ENCODE peak calls at places on chromosomes 12 and 14, in seven cellular contexts. C, U, I, J, E, X and F are unnamed samples.

GRCh38 chr14:24366664-24367505 is 1.1 kb upstream of the NFATC4 start:
- DNase-seq in I (peak), C (peak), E (peak), J (peak), U (peak), X (peak), F (peak)

GRCh38 chr14:99681832-99682148 is 2.3 kb upstream of the CYP46A1 start:
- DNase-seq in I (no peak), U (no peak), E (peak), X (no peak), C (no peak), J (no peak), F (no peak)

GRCh38 chr14:92613008-92613658 is 99.6 kb downstream of the RIN3 start:
- DNase-seq in C (peak), X (no peak), J (no peak), I (no peak), E (no peak), U (no peak), F (peak)

GRCh38 chr14:75675265-75675960 is 14.4 kb downstream of the TTLL5 start:
- DNase-seq in C (no peak), X (no peak), I (no peak), E (no peak), J (no peak), U (no peak), F (no peak)

GRCh38 chr12:113582521-113583218 is 111.0 kb upstream of the LHX5 start:
- DNase-seq in X (no peak), J (no peak), C (no peak), E (no peak), I (no peak), U (no peak), F (peak)

GRCh38 chr14:64899958-64900357 is 14.3 kb upstream of the CHURC1 start:
- DNase-seq in I (peak), U (no peak), E (no peak), C (no peak), J (no peak), X (no peak), F (no peak)

GRCh38 chr14:27114180-27114579 is 516.3 kb upstream of the NOVA1 start:
- DNase-seq in I (no peak), X (no peak), U (no peak), J (no peak), C (no peak), E (no peak), F (no peak)

GRCh38 chr14:88553886-88554457 is 835 bp downstream of the PTPN21 start:
- DNase-seq in I (no peak), X (peak), U (no peak), E (no peak), C (no peak), J (no peak), F (no peak)

GRCh38 chr12:2386566-2386965 is 333.8 kb downstream of the CACNA1C start:
- DNase-seq in X (no peak), J (no peak), I (no peak), U (no peak), E (no peak), C (no peak), F (no peak)

GRCh38 chr12:64796205-64796845 is 28.1 kb upstream of the TBC1D30 start:
- DNase-seq in U (peak), J (no peak), C (peak), I (peak), X (peak), E (peak), F (peak)

GRCh38 chr14:77139540-77140342 is 1.9 kb downstream of the ZDHHC22 start:
- DNase-seq in I (no peak), U (no peak), E (no peak), X (no peak), J (peak), C (peak), F (peak)

GRCh38 chr14:68576496-68577244 is 216.2 kb downstream of the ZFP36L1 start:
- DNase-seq in U (no peak), C (no peak), J (no peak), X (peak), I (peak), E (no peak), F (no peak)

GRCh38 chr12:92030618-92031017 is 115.0 kb downstream of the BTG1 start:
- DNase-seq in C (peak), J (no peak), X (peak), I (peak), E (peak), U (no peak), F (no peak)

GRCh38 chr12:101695698-101696097 is 1.7 kb upstream of the CHPT1 start:
- DNase-seq in J (no peak), U (no peak), X (no peak), E (no peak), C (no peak), I (no peak), F (no peak)

GRCh38 chr14:31718585-31718984 is 157.4 kb downstream of the NUBPL start:
- DNase-seq in I (no peak), C (no peak), E (no peak), J (no peak), X (no peak), U (no peak), F (no peak)

GRCh38 chr12:78898416-78898815 is 33.8 kb downstream of the SYT1 start:
- DNase-seq in J (peak), I (no peak), C (no peak), X (peak), E (peak), U (no peak), F (no peak)

GRCh38 chr12:12800406-12801180 is 12.6 kb upstream of the DDX47 start:
- DNase-seq in U (no peak), J (no peak), X (no peak), I (no peak), C (no peak), E (no peak), F (no peak)

GRCh38 chr12:68791897-68792481 is 16.0 kb upstream of the MDM2 start:
- DNase-seq in X (no peak), J (no peak), E (no peak), C (no peak), I (no peak), U (no peak), F (no peak)

GRCh38 chr12:68794653-68795253 is 13.2 kb upstream of the MDM2 start:
- DNase-seq in U (no peak), I (peak), J (no peak), E (no peak), X (peak), C (no peak), F (no peak)

GRCh38 chr12:68793975-68794652 is 13.9 kb upstream of the MDM2 start:
- DNase-seq in C (no peak), U (no peak), I (no peak), X (no peak), J (no peak), E (no peak), F (no peak)

GRCh38 chr12:68793436-68793835 is 14.5 kb upstream of the MDM2 start:
- DNase-seq in X (no peak), E (no peak), I (no peak), J (no peak), C (no peak), U (no peak), F (no peak)

DNA sequence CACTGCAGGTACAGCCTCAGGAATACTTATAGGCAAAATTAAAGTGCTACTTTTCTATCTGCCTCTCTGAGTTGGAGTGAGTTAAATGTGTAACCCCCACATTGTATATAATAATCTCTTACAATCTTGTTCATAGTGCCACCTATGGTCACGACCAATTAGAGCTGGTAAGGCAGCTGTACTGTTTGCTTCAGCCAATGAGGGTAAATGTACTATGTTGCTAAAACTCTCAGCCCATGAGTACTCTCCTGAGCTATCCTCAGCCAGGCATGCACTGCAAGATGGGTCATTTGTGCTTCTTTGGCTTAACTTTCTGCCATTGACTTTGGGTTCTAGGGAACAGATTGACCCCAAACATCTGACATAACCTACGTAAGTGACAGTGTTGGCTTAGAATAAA is 15.0 kb upstream of the MDM2 start:
- DNase-seq in X (peak), C (peak), I (peak), E (no peak), J (no peak), U (no peak), F (no peak)
- TF ChIP-seq CTCF in X (no peak), C (no peak), I (no peak), E (no peak), J (no peak), U (no peak), F (no peak)

GRCh38 chr12:111766608-111767361 is at the start of gene ALDH2:
- DNase-seq in I (no peak), U (no peak), J (peak), E (peak), C (no peak), X (peak), F (peak)
- TF ChIP-seq CTCF in I (no peak), U (no peak), J (no peak), E (peak), C (no peak), X (no peak), F (no peak)

DNA sequence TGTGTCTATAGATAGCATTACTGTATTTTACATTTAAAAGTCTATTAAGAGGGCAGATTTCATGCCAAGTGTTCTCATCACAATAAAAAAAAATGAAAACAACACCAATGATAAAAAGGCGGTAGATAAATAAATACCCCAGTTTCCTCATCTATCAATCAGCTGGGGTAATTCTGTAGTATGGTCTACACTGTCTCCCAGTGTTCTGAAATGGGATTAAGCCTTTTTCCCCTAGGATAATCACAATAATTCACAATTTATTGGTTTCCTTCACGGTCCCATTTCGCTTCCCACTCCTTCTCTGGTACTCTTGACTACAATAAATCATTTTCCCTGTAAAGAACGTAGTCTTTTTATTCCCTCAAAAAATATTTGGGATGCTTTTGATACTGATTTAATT is 114.3 kb downstream of the SSPN start:
- DNase-seq in U (no peak), I (no peak), C (no peak), E (no peak), J (no peak), X (no peak), F (no peak)
- TF ChIP-seq CTCF in U (no peak), I (no peak), C (no peak), E (no peak), J (no peak), X (no peak), F (no peak)

DNA sequence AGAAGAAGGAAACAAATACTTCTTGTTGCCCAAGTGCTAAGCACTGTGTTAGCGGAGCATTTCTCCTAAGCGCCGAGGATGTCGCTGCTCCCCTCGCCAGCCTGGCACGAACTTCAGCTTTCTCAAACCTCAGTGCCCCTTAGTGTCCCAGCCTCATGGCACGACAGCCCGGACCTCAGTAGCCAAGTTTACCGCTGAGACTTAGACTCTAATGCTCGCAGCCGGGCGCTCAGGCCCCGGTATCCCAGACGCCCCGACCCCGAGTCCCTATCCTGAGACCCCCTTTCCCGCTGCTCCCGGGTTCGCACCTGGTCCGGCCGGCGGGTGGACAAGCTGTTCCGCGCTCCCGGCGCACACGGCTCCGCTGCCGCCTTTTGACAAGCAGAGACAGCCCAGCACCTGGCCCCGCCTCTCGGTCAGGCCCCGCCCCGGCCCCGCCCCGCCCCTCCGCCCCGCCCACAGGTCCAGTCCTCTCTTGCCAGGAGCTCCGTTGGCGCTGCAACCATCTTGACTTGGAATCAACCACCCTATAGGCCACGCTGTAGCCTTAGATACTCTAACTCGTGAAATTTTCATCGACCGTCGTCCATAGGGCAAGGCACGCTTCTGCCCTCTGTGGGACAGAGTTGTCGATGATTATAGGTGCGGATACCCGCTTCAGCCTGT is at the start of gene VDR:
- DNase-seq in J (peak), X (peak), I (peak), E (peak), U (no peak), C (peak), F (peak)
- TF ChIP-seq CTCF in J (peak), X (peak), I (peak), E (no peak), U (peak), C (peak), F (no peak)

GRCh38 chr12:120228041-120228290 is 27.1 kb upstream of the RPLP0 start:
- DNase-seq in E (no peak), J (no peak), U (no peak), X (no peak), I (no peak), C (no peak), F (no peak)

GRCh38 chr12:120225200-120225558 is 24.3 kb upstream of the RPLP0 start:
- DNase-seq in X (no peak), E (no peak), J (no peak), I (no peak), U (no peak), C (no peak), F (no peak)

GRCh38 chr12:120224304-120225199 is 23.6 kb upstream of the RPLP0 start:
- DNase-seq in X (no peak), I (no peak), E (peak), J (no peak), C (peak), U (no peak), F (no peak)

GRCh38 chr12:120227233-120228040 is 26.5 kb upstream of the RPLP0 start:
- DNase-seq in X (no peak), C (no peak), E (no peak), J (no peak), U (no peak), I (no peak), F (no peak)

DNA sequence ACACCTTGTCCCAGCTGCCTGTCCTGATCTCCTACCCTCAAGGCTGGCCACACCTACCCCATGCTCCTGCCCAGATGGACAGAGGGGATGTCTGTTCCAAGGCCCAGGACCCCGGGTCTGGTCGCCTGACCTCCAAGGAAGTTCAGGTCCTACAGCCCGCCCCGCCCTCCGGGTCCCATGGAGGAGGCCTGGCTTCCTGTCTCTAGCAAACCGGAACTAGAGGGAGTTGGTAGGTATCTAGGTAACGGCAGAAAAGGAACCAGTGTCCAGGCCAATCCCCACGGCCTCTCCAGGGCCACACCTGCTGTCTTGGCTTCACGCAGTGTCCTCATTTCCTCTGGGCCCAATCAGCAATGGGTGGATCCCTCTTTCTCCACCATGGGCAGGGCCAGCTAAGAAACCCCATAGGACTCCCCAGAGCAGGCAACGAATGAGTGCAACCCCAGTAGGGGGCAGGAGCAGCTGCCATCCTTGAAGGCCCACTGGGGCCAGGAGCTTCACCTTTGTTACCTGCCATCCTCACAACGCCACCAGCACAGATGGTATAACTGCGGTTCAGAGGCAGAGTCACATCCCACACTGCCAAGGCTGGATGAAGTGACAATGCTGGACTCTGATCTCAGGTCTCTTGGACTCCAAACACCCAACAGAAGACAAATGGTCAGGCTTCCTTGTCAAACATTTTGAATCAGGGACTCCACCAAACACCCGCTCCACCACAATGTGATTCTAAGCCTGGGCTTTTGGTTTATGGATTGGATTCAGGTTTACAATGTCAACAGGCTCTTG is 25.1 kb upstream of the RPLP0 start:
- DNase-seq in I (no peak), C (peak), J (no peak), U (no peak), E (peak), X (no peak), F (no peak)
- TF ChIP-seq CTCF in I (peak), C (no peak), J (no peak), U (peak), E (peak), X (no peak), F (no peak)

GRCh38 chr14:90188588-90188987 is 67.8 kb upstream of the PSMC1 start:
- DNase-seq in J (no peak), X (no peak), U (no peak), E (no peak), C (no peak), I (no peak), F (no peak)
- TF ChIP-seq CTCF in J (no peak), X (no peak), U (no peak), E (no peak), C (no peak), I (no peak), F (no peak)

GRCh38 chr14:94578712-94579111 is 2.5 kb upstream of the SERPINA5 start:
- DNase-seq in E (no peak), J (no peak), C (no peak), X (no peak), U (no peak), I (no peak), F (no peak)
- TF ChIP-seq CTCF in E (no peak), J (no peak), C (no peak), X (no peak), U (no peak), I (no peak), F (no peak)

DNA sequence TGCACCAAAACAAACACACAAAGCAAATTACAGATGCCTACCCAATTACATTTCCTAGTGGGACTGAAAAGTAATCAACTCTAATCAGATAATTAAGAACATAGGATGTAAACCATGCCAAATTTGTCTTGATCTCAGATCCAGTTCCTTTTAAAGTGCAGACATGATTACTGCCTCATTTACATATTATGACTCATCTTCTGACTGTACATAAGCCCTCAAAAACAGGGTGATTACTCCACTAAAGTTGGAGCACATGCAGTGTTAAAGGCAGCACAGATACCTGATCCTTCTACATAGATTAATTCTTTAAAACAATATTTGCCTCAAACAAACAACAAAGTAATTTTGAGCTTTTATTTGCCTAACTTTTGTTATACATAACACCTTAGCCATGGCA is 337.2 kb downstream of the RPS29 start:
- DNase-seq in X (peak), E (no peak), C (no peak), I (no peak), U (no peak), J (no peak), F (no peak)
- TF ChIP-seq CTCF in X (no peak), E (no peak), C (no peak), I (no peak), U (no peak), J (no peak), F (no peak)